ENCODE peak calls at places on chromosomes 3 and 15, in ten cellular contexts. B is Panc1, A is IMR-90, V is A549, Y is stomach, X is cardiac muscle cell, P is heart left ventricle, F is heart right ventricle, N is foreskin keratinocyte, Q is right lobe of liver. H is an unnamed sample.

GRCh38 chr15:75578206-75578947 is 738 bp downstream of the PTPN9 start:
- DNase-seq in V (peak; percentile 36), Q (peak; percentile 62), A (no peak), F (peak; percentile 48), P (peak; percentile 68), Y (peak; percentile 44), N (no peak), X (peak; percentile 52), B (no peak), H (peak; percentile 34)

GRCh38 chr3:168884353-168884903 is 779.1 kb downstream of the MECOM start:
- DNase-seq in P (no peak), X (peak; percentile 18), F (no peak), N (peak; percentile 86), Y (peak; percentile 50), Q (no peak), B (no peak), A (peak; percentile 87), V (peak; percentile 31), H (peak; percentile 95)

GRCh38 chr15:101647251-101647650 is 4.9 kb downstream of the TM2D3 start:
- DNase-seq in A (no peak), F (no peak), B (no peak), Y (no peak), P (no peak), V (peak; percentile 42), Q (no peak), X (no peak), N (no peak), H (no peak)

GRCh38 chr3:156575661-156576450 is 20.9 kb upstream of the SSR3 start:
- DNase-seq in A (no peak), Y (no peak), P (no peak), B (no peak), N (no peak), Q (no peak), X (no peak), V (no peak), F (no peak), H (no peak)

GRCh38 chr3:46449755-46450552 is 14.8 kb downstream of the LTF start:
- DNase-seq in X (no peak), Q (no peak), A (peak; percentile 8), B (no peak), Y (no peak), N (no peak), F (no peak), V (peak; percentile 6), P (no peak), H (peak; percentile 3)

GRCh38 chr3:113286524-113286923 is 75.2 kb downstream of the BOC start:
- DNase-seq in P (no peak), V (no peak), Y (no peak), A (no peak), B (no peak), Q (no peak), F (no peak), N (no peak), X (no peak), H (no peak)

GRCh38 chr3:152835311-152836102 is 576 bp downstream of the P2RY1 start:
- DNase-seq in X (peak; percentile 75), A (peak; percentile 4), Q (peak; percentile 60), Y (peak; percentile 33), F (peak; percentile 73), B (no peak), P (peak; percentile 85), N (peak; percentile 61), V (peak; percentile 70), H (peak; percentile 76)

GRCh38 chr3:37770938-37771918 is 90.5 kb upstream of the CTDSPL start:
- DNase-seq in Y (peak; percentile 64), B (no peak), F (peak; percentile 47), P (no peak), N (no peak), A (no peak), Q (no peak), X (peak; percentile 59), V (no peak), H (no peak)

GRCh38 chr15:70034141-70034540 is 63.6 kb downstream of the TLE3 start:
- DNase-seq in Q (no peak), A (no peak), B (no peak), P (no peak), N (no peak), V (no peak), X (no peak), Y (no peak), F (no peak), H (no peak)

DNA sequence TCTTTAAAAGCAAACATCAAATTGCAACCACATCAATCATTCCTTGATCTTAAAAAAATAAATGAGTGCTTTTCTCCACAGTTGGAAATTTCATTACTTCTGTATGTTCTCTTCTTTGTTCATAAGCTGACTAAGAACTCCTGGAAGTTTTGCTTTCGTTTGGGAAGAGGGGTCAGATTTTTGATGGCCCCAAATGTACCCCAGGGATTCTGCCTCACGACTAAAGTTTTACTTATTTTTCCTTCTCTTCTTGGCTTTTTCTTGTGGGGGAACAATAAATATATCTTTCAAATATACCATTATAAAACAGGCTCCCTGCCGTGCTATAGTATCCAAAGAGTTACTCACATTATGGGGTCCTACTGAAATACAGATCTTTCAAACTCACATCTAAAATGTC is 215.0 kb upstream of the CDIN1 start:
- DNase-seq in X (no peak), V (no peak), B (no peak), N (no peak), F (no peak), Q (no peak), P (no peak), A (no peak), Y (no peak), H (no peak)
- H3K4me1 ChIP-seq in X (peaks cover 34% of the 10 kb centered on the region), V (no peaks in the 10 kb centered on the region), B (no peaks in the 10 kb centered on the region), N (no peaks in the 10 kb centered on the region), F (peaks cover 7% of the 10 kb centered on the region), Q (no peaks in the 10 kb centered on the region), P (peaks cover 9% of the 10 kb centered on the region), A (peaks cover 7% of the 10 kb centered on the region), Y (no peaks in the 10 kb centered on the region), H (peaks cover 2% of the 10 kb centered on the region)

DNA sequence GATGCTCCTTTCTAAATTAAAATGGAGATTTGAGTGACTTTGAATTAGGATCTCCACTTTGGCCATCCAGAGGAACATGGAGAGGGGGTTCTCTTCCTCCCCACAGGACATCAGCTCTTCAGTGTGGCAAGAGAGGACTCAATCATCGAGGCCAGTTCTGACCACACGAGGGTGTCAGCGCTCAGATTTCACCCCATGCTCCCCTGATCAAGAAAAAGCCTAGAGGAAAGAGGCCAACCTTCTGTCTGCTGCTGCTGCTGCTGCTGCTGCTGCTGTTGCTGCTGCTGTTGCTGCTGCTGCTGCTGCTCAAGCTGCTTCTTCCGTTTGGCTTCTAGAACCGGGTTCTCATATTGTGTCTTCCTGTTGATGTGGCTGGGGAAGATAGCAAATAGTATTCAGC is 599.1 kb downstream of the MAGI1 start:
- DNase-seq in B (no peak), Q (peak; percentile 57), X (peak; percentile 75), F (peak; percentile 44), Y (peak; percentile 37), V (peak; percentile 46), A (peak; percentile 74), P (no peak), N (peak; percentile 26), H (peak; percentile 76)
- TF ChIP-seq CTCF in B (peak; percentile 62), Q (peak; percentile 51), X (peak; percentile 65), F (peak; percentile 75), Y (peak; percentile 49), V (peak; percentile 35), A (peak; percentile 72), P (peak; percentile 58), N (peak; percentile 64), H (peak; percentile 71)

GRCh38 chr3:48423883-48424695 is 5.8 kb downstream of the PLXNB1 start:
- DNase-seq in F (no peak), N (no peak), Y (no peak), X (no peak), B (no peak), P (peak; percentile 64), Q (no peak), A (no peak), V (no peak), H (no peak)

GRCh38 chr3:48426944-48427629 is 2.8 kb downstream of the PLXNB1 start:
- DNase-seq in Q (no peak), P (no peak), V (no peak), F (no peak), A (no peak), X (no peak), B (no peak), Y (no peak), N (no peak), H (peak; percentile 13)

GRCh38 chr3:48426401-48426909 is 3.4 kb downstream of the PLXNB1 start:
- DNase-seq in N (no peak), P (peak; percentile 65), B (no peak), X (no peak), Y (no peak), Q (no peak), F (peak; percentile 56), V (no peak), A (no peak), H (no peak)

GRCh38 chr3:48423241-48423882 is 6.5 kb downstream of the PLXNB1 start:
- DNase-seq in N (no peak), X (no peak), A (no peak), Q (no peak), P (peak; percentile 58), F (no peak), B (no peak), Y (no peak), V (no peak), H (no peak)

DNA sequence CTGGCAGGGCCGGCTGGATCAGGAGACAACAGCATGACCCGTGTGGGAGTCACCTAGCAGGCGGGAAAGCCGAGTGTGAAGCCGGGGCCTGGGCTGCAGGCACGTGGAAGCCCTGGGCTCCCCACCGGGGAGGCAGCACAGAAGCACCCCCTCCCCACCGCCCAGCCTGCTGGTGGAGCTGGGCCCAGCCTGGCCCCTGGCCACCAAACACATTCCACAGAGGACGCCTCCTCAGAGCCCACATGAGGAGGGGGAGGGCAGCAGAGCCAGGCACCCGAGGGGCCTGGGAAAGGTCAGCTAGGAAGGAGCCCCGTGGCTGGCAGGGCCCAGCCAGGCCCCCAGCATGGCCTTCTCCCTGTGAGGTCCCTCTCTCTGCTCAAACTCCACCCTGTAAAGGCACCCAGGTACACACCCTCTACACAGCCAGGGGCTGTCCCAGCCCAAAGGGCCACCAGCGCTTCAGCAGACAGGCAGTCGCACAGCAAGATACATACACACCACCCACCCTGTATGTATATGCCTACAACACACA is 4.5 kb downstream of the PLXNB1 start:
- DNase-seq in Q (no peak), B (no peak), V (no peak), X (peak; percentile 46), F (peak; percentile 54), P (peak; percentile 72), A (no peak), Y (peak; percentile 43), N (no peak), H (peak; percentile 29)
- H3K4me1 ChIP-seq in Q (peaks cover 5% of the 10 kb centered on the region), B (peaks cover 4% of the 10 kb centered on the region), V (peaks cover 33% of the 10 kb centered on the region), X (peaks cover 33% of the 10 kb centered on the region), F (peaks cover 60% of the 10 kb centered on the region), P (peaks cover 47% of the 10 kb centered on the region), A (peaks cover 29% of the 10 kb centered on the region), Y (peaks cover 78% of the 10 kb centered on the region), N (peaks cover 12% of the 10 kb centered on the region), H (peaks cover 16% of the 10 kb centered on the region)

DNA sequence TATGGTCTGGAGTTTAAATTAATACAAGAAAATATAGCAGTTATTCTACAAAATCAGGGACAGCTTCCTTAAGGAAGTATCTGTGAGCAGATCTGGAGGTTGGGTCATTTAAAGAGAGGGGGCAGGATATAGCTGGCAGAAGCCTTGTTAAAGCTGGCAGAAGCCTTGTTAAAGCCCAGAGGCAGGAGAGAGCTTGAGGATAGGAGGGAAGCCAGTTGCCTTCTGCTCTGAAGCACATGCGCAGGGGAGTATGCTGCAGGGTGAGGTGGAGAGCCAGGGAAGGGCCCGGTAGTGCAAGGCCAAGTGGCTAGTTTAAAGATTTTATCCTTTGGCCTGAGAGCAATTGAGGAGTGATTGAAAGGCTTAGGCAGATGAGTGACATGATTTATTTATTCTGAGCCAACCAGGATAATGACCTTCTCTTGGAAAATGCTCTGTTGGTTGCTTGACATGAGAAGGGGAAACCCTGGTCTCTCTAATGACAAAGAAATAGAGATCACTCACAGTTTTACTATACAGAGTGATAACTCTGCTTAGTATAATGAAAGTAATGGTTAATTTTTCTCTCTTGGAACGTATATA is 3.9 kb downstream of the EAF1 start:
- DNase-seq in B (no peak), V (no peak), Y (no peak), X (no peak), F (no peak), P (no peak), Q (no peak), N (no peak), A (no peak), H (no peak)
- TF ChIP-seq CTCF in B (no peak), V (no peak), Y (no peak), X (no peak), F (no peak), P (no peak), Q (no peak), N (no peak), A (no peak), H (no peak)